ENCODE peak calls at places on chromosomes 4 and X, in eight cellular contexts. Y is HEK293T; W is CD4-positive, alpha-beta T cell; S is CD8-positive, alpha-beta T cell; D is H54; I is upper lobe of right lung; J is GM23248; B is WTC11. E is an unnamed sample.

GRCh38 chrX:24561121-24561520 is 86.0 kb downstream of the PCYT1B start:
- DNase-seq in Y (peak; percentile 38), W (no peak), S (no peak), D (no peak), I (no peak), J (peak; percentile 36), B (no peak), E (no peak)

GRCh38 chr4:54227261-54228063 is 1.6 kb upstream of the PDGFRA start:
- DNase-seq in Y (peak; percentile 22), W (no peak), S (no peak), D (peak; percentile 51), I (no peak), J (peak; percentile 81), B (peak; percentile 48), E (no peak)

GRCh38 chrX:65720580-65720979 is 53.1 kb downstream of the MSN start:
- DNase-seq in Y (no peak), W (no peak), S (no peak), D (no peak), I (no peak), J (no peak), B (no peak), E (no peak)

GRCh38 chrX:109336141-109336540 is 145.7 kb downstream of the GUCY2F start:
- DNase-seq in Y (no peak), W (no peak), S (no peak), D (no peak), I (no peak), J (no peak), B (no peak), E (no peak)

GRCh38 chr4:111854494-111855087 is 290.7 kb upstream of the FAM241A start:
- DNase-seq in Y (peak; percentile 35), W (no peak), S (no peak), D (no peak), I (no peak), J (peak; percentile 74), B (no peak), E (no peak)

GRCh38 chrX:39969099-39969825 is 128.5 kb downstream of the BCOR start:
- DNase-seq in Y (peak; percentile 72), W (peak; percentile 9), S (peak; percentile 39), D (no peak), I (no peak), J (no peak), B (no peak), E (no peak)

GRCh38 chr4:40309250-40309774 is 25.8 kb upstream of the CHRNA9 start:
- DNase-seq in Y (peak; percentile 69), W (peak; percentile 86), S (peak; percentile 94), D (no peak), I (peak; percentile 93), J (peak; percentile 86), B (peak; percentile 95), E (peak; percentile 91)

GRCh38 chr4:140995058-140995457 is 138.2 kb downstream of the RNF150 start:
- DNase-seq in Y (no peak), W (no peak), S (no peak), D (no peak), I (no peak), J (no peak), B (no peak), E (peak; percentile 22)

GRCh38 chr4:156581282-156581681 is 390.3 kb downstream of the PDGFC start:
- DNase-seq in Y (no peak), W (no peak), S (no peak), D (no peak), I (no peak), J (no peak), B (no peak), E (no peak)

GRCh38 chr4:4592414-4592813 is 50.6 kb upstream of the STX18 start:
- DNase-seq in Y (no peak), W (no peak), S (no peak), D (no peak), I (no peak), J (no peak), B (no peak), E (no peak)

GRCh38 chrX:110846071-110846470 is 50.5 kb upstream of the CHRDL1 start:
- DNase-seq in Y (no peak), W (no peak), S (no peak), D (no peak), I (no peak), J (no peak), B (no peak), E (no peak)

GRCh38 chr4:150336676-150337412 is 245.1 kb upstream of the MAB21L2 start:
- DNase-seq in Y (no peak), W (no peak), S (no peak), D (no peak), I (no peak), J (no peak), B (no peak), E (no peak)

GRCh38 chr4:164701665-164702064 is 52.3 kb upstream of the SMIM31 start:
- DNase-seq in Y (no peak), W (no peak), S (no peak), D (no peak), I (no peak), J (no peak), B (no peak), E (no peak)

GRCh38 chrX:13651150-13651549 is 1.8 kb upstream of the TCEANC start:
- DNase-seq in Y (no peak), W (no peak), S (no peak), D (no peak), I (no peak), J (no peak), B (no peak), E (no peak)

GRCh38 chr4:128550060-128550459 is 259.4 kb upstream of the JADE1 start:
- DNase-seq in Y (no peak), W (no peak), S (no peak), D (no peak), I (no peak), J (no peak), B (no peak), E (no peak)

GRCh38 chr4:104490770-104491395 is 3.8 kb downstream of the CXXC4 start:
- DNase-seq in Y (peak; percentile 58), W (peak; percentile 48), S (peak; percentile 46), D (peak; percentile 25), I (peak; percentile 88), J (peak; percentile 53), B (peak; percentile 56), E (peak; percentile 51)

GRCh38 chr4:181225616-181226261 is 1017.5 kb upstream of the TENM3 start:
- DNase-seq in Y (no peak), W (no peak), S (no peak), D (no peak), I (no peak), J (no peak), B (peak; percentile 20), E (no peak)

GRCh38 chr4:156559346-156559745 is 412.3 kb downstream of the PDGFC start:
- DNase-seq in Y (no peak), W (no peak), S (no peak), D (no peak), I (no peak), J (peak; percentile 35), B (no peak), E (no peak)

GRCh38 chr4:145840162-145840768 is 98.4 kb downstream of the ZNF827 start:
- DNase-seq in Y (peak; percentile 55), W (no peak), S (no peak), D (no peak), I (no peak), J (peak; percentile 60), B (no peak), E (no peak)

GRCh38 chrX:1534321-1535168 is 2.4 kb downstream of the P2RY8 start:
- DNase-seq in Y (no peak), W (peak; percentile 28), S (peak; percentile 46), D (no peak), I (peak; percentile 60), J (no peak), B (peak; percentile 33), E (no peak)

GRCh38 chrX:138485224-138485623 is 226.3 kb downstream of the FGF13 start:
- DNase-seq in Y (no peak), W (no peak), S (no peak), D (no peak), I (no peak), J (no peak), B (no peak), E (no peak)

GRCh38 chr4:165393704-165394103 is 14.9 kb downstream of the CPE start:
- DNase-seq in Y (no peak), W (no peak), S (no peak), D (no peak), I (no peak), J (no peak), B (no peak), E (no peak)

GRCh38 chr4:142818009-142818408 is 28.1 kb downstream of the INPP4B start:
- DNase-seq in Y (no peak), W (no peak), S (no peak), D (no peak), I (no peak), J (peak; percentile 47), B (no peak), E (no peak)

GRCh38 chr4:13169731-13170130 is 314.4 kb downstream of the RAB28 start:
- DNase-seq in Y (no peak), W (no peak), S (no peak), D (no peak), I (no peak), J (peak; percentile 4), B (no peak), E (no peak)

GRCh38 chrX:1537031-1537715 is at the start of gene P2RY8:
- DNase-seq in Y (no peak), W (peak; percentile 76), S (peak; percentile 82), D (no peak), I (peak; percentile 72), J (peak; percentile 40), B (no peak), E (peak; percentile 76)

GRCh38 chr4:133921280-133922195 is 280.1 kb downstream of the PABPC4L start:
- DNase-seq in Y (no peak), W (no peak), S (no peak), D (no peak), I (no peak), J (peak; percentile 32), B (no peak), E (no peak)

GRCh38 chr4:20194079-20195013 is 57.4 kb upstream of the SLIT2 start:
- DNase-seq in Y (no peak), W (no peak), S (no peak), D (no peak), I (no peak), J (peak; percentile 90), B (no peak), E (no peak)

GRCh38 chr4:18007625-18008024 is 13.9 kb downstream of the LCORL start:
- DNase-seq in Y (no peak), W (no peak), S (no peak), D (no peak), I (no peak), J (no peak), B (no peak), E (no peak)

GRCh38 chr4:127781303-127782024 is 658 bp upstream of the HSPA4L start:
- DNase-seq in Y (no peak), W (no peak), S (no peak), D (peak; percentile 17), I (peak; percentile 76), J (peak; percentile 81), B (no peak), E (peak; percentile 33)

GRCh38 chr4:99506781-99507180 is 4.0 kb upstream of the C4orf17 start:
- DNase-seq in Y (no peak), W (no peak), S (no peak), D (no peak), I (no peak), J (no peak), B (no peak), E (no peak)

GRCh38 chrX:153463031-153463430 is 7.3 kb downstream of the HAUS7 start:
- DNase-seq in Y (no peak), W (no peak), S (no peak), D (no peak), I (no peak), J (no peak), B (no peak), E (no peak)

GRCh38 chr4:138870739-138871633 is 144.6 kb upstream of the NOCT start:
- DNase-seq in Y (peak; percentile 66), W (peak; percentile 9), S (peak; percentile 40), D (peak; percentile 7), I (no peak), J (peak; percentile 81), B (peak; percentile 73), E (peak; percentile 71)

GRCh38 chr4:6546681-6547447 is 28.1 kb upstream of the MAN2B2 start:
- DNase-seq in Y (peak; percentile 82), W (peak; percentile 12), S (peak; percentile 53), D (peak; percentile 73), I (no peak), J (peak; percentile 80), B (peak; percentile 59), E (peak; percentile 39)

GRCh38 chrX:102712967-102713677 is 874 bp downstream of the GPRASP2 start:
- DNase-seq in Y (peak; percentile 54), W (no peak), S (no peak), D (peak; percentile 15), I (peak; percentile 60), J (peak; percentile 71), B (peak; percentile 35), E (peak; percentile 49)